ENCODE peak calls at places on chromosome 22, in eight cellular contexts. One of them, this sample, is unnamed.
A peak's percentile ranks its signal among the peaks of the same experiment; 100 is the strongest.

GRCh38 chr22:24059121-24059520 is 48.0 kb downstream of the CABIN1 start:
- DNase-seq in CD8-positive, alpha-beta memory T cell: no peak
- DNase-seq in progenitor cell of endocrine pancreas: no peak
- DNase-seq in MM.1S: no peak
- DNase-seq in activated CD4-positive, CD25-positive, alpha-beta regulatory T cell treated with anti-CD3 and anti-CD28 coated beads, Interleukin-2, amount 50 U/mL, for 72 hours: no peak
- DNase-seq in activated naive CD8-positive, alpha-beta T cell treated with anti-CD3 and anti-CD28 coated beads for 36 hours: no peak
- DNase-seq in aorta: no peak
- DNase-seq in NCI-H774: no peak
- DNase-seq in this sample: no peak

GRCh38 chr22:24683671-24684070 is 80.7 kb downstream of the GGT1 start:
- DNase-seq in CD8-positive, alpha-beta memory T cell: no peak
- DNase-seq in aorta: no peak
- DNase-seq in progenitor cell of endocrine pancreas: no peak
- DNase-seq in activated CD4-positive, CD25-positive, alpha-beta regulatory T cell treated with anti-CD3 and anti-CD28 coated beads, Interleukin-2, amount 50 U/mL, for 72 hours: no peak
- DNase-seq in activated naive CD8-positive, alpha-beta T cell treated with anti-CD3 and anti-CD28 coated beads for 36 hours: no peak
- DNase-seq in NCI-H774: no peak
- DNase-seq in MM.1S: no peak
- DNase-seq in this sample: no peak

GRCh38 chr22:43293259-43293658 is 49.9 kb downstream of the SCUBE1 start:
- DNase-seq in activated naive CD8-positive, alpha-beta T cell treated with anti-CD3 and anti-CD28 coated beads for 36 hours: no peak
- DNase-seq in NCI-H774: no peak
- DNase-seq in CD8-positive, alpha-beta memory T cell: no peak
- DNase-seq in progenitor cell of endocrine pancreas: no peak
- DNase-seq in activated CD4-positive, CD25-positive, alpha-beta regulatory T cell treated with anti-CD3 and anti-CD28 coated beads, Interleukin-2, amount 50 U/mL, for 72 hours: no peak
- DNase-seq in aorta: no peak
- DNase-seq in MM.1S: no peak
- DNase-seq in this sample: peak; percentile 55

GRCh38 chr22:20230777-20231420 is 37.2 kb downstream of the RTN4R start:
- DNase-seq in aorta: no peak
- DNase-seq in progenitor cell of endocrine pancreas: no peak
- DNase-seq in CD8-positive, alpha-beta memory T cell: no peak
- DNase-seq in activated naive CD8-positive, alpha-beta T cell treated with anti-CD3 and anti-CD28 coated beads for 36 hours: no peak
- DNase-seq in MM.1S: no peak
- DNase-seq in NCI-H774: no peak
- DNase-seq in activated CD4-positive, CD25-positive, alpha-beta regulatory T cell treated with anti-CD3 and anti-CD28 coated beads, Interleukin-2, amount 50 U/mL, for 72 hours: no peak
- DNase-seq in this sample: no peak

GRCh38 chr22:29739346-29739875 is 19.6 kb downstream of the CABP7 start:
- DNase-seq in aorta: no peak
- DNase-seq in CD8-positive, alpha-beta memory T cell: no peak
- DNase-seq in activated CD4-positive, CD25-positive, alpha-beta regulatory T cell treated with anti-CD3 and anti-CD28 coated beads, Interleukin-2, amount 50 U/mL, for 72 hours: no peak
- DNase-seq in progenitor cell of endocrine pancreas: no peak
- DNase-seq in activated naive CD8-positive, alpha-beta T cell treated with anti-CD3 and anti-CD28 coated beads for 36 hours: no peak
- DNase-seq in NCI-H774: no peak
- DNase-seq in MM.1S: no peak
- DNase-seq in this sample: peak; percentile 32

GRCh38 chr22:26066534-26066933 is 102.7 kb upstream of the SEZ6L start:
- DNase-seq in NCI-H774: peak; percentile 64
- DNase-seq in aorta: no peak
- DNase-seq in activated naive CD8-positive, alpha-beta T cell treated with anti-CD3 and anti-CD28 coated beads for 36 hours: no peak
- DNase-seq in progenitor cell of endocrine pancreas: no peak
- DNase-seq in CD8-positive, alpha-beta memory T cell: no peak
- DNase-seq in activated CD4-positive, CD25-positive, alpha-beta regulatory T cell treated with anti-CD3 and anti-CD28 coated beads, Interleukin-2, amount 50 U/mL, for 72 hours: no peak
- DNase-seq in MM.1S: no peak
- DNase-seq in this sample: no peak

GRCh38 chr22:31951201-31952093 is 7.1 kb downstream of the YWHAH start:
- DNase-seq in activated naive CD8-positive, alpha-beta T cell treated with anti-CD3 and anti-CD28 coated beads for 36 hours: no peak
- DNase-seq in aorta: no peak
- DNase-seq in MM.1S: no peak
- DNase-seq in progenitor cell of endocrine pancreas: no peak
- DNase-seq in activated CD4-positive, CD25-positive, alpha-beta regulatory T cell treated with anti-CD3 and anti-CD28 coated beads, Interleukin-2, amount 50 U/mL, for 72 hours: no peak
- DNase-seq in NCI-H774: no peak
- DNase-seq in CD8-positive, alpha-beta memory T cell: no peak
- DNase-seq in this sample: no peak

GRCh38 chr22:45775569-45776312 is 104.1 kb downstream of the ATXN10 start:
- DNase-seq in NCI-H774: no peak
- DNase-seq in activated CD4-positive, CD25-positive, alpha-beta regulatory T cell treated with anti-CD3 and anti-CD28 coated beads, Interleukin-2, amount 50 U/mL, for 72 hours: no peak
- DNase-seq in activated naive CD8-positive, alpha-beta T cell treated with anti-CD3 and anti-CD28 coated beads for 36 hours: no peak
- DNase-seq in progenitor cell of endocrine pancreas: no peak
- DNase-seq in CD8-positive, alpha-beta memory T cell: no peak
- DNase-seq in aorta: no peak
- DNase-seq in MM.1S: no peak
- DNase-seq in this sample: no peak

GRCh38 chr22:43826142-43827093 is 14.3 kb upstream of the EFCAB6 start:
- DNase-seq in NCI-H774: no peak
- DNase-seq in CD8-positive, alpha-beta memory T cell: no peak
- DNase-seq in activated CD4-positive, CD25-positive, alpha-beta regulatory T cell treated with anti-CD3 and anti-CD28 coated beads, Interleukin-2, amount 50 U/mL, for 72 hours: no peak
- DNase-seq in activated naive CD8-positive, alpha-beta T cell treated with anti-CD3 and anti-CD28 coated beads for 36 hours: no peak
- DNase-seq in aorta: no peak
- DNase-seq in progenitor cell of endocrine pancreas: no peak
- DNase-seq in MM.1S: peak; percentile 22
- DNase-seq in this sample: no peak